ENCODE peak calls at places on chromosome 4, in seven cellular contexts. One of them, this sample, is unnamed.

GRCh38 chr4:184887947-184888346 is 62.2 kb upstream of the ACSL1 start:
- DNase-seq in HCT116: no peak
- DNase-seq in germinal center: no peak
- DNase-seq in activated CD4-positive, alpha-beta T cell treated with anti-CD3 and anti-CD28 coated beads for 24 hours: no peak
- DNase-seq in CD4-positive, alpha-beta memory T cell: no peak
- DNase-seq in psoas muscle: no peak
- DNase-seq in GM12892: no peak
- DNase-seq in this sample: no peak

GRCh38 chr4:95219109-95219508 is 329.7 kb downstream of the UNC5C start:
- DNase-seq in CD4-positive, alpha-beta memory T cell: no peak
- DNase-seq in activated CD4-positive, alpha-beta T cell treated with anti-CD3 and anti-CD28 coated beads for 24 hours: no peak
- DNase-seq in germinal center: no peak
- DNase-seq in psoas muscle: no peak
- DNase-seq in GM12892: no peak
- DNase-seq in HCT116: no peak
- DNase-seq in this sample: no peak

GRCh38 chr4:184450045-184450444 is 24.3 kb downstream of the IRF2 start:
- DNase-seq in CD4-positive, alpha-beta memory T cell: no peak
- DNase-seq in HCT116: no peak
- DNase-seq in activated CD4-positive, alpha-beta T cell treated with anti-CD3 and anti-CD28 coated beads for 24 hours: no peak
- DNase-seq in germinal center: no peak
- DNase-seq in psoas muscle: no peak
- DNase-seq in GM12892: no peak
- DNase-seq in this sample: peak; percentile 79

GRCh38 chr4:74054483-74055032 is 16.1 kb upstream of the CXCL3 start:
- DNase-seq in activated CD4-positive, alpha-beta T cell treated with anti-CD3 and anti-CD28 coated beads for 24 hours: no peak
- DNase-seq in HCT116: no peak
- DNase-seq in psoas muscle: no peak
- DNase-seq in CD4-positive, alpha-beta memory T cell: no peak
- DNase-seq in GM12892: no peak
- DNase-seq in germinal center: no peak
- DNase-seq in this sample: no peak

GRCh38 chr4:3292571-3293409 is at the start of gene RGS12:
- DNase-seq in HCT116: peak; percentile 26
- DNase-seq in GM12892: peak; percentile 94
- DNase-seq in germinal center: peak; percentile 97
- DNase-seq in CD4-positive, alpha-beta memory T cell: peak; percentile 77
- DNase-seq in activated CD4-positive, alpha-beta T cell treated with anti-CD3 and anti-CD28 coated beads for 24 hours: peak; percentile 88
- DNase-seq in psoas muscle: peak; percentile 98
- DNase-seq in this sample: peak; percentile 93

GRCh38 chr4:75727073-75727472 is 2.7 kb downstream of the USO1 start:
- DNase-seq in CD4-positive, alpha-beta memory T cell: no peak
- DNase-seq in psoas muscle: no peak
- DNase-seq in germinal center: no peak
- DNase-seq in activated CD4-positive, alpha-beta T cell treated with anti-CD3 and anti-CD28 coated beads for 24 hours: no peak
- DNase-seq in HCT116: no peak
- DNase-seq in GM12892: no peak
- DNase-seq in this sample: no peak

GRCh38 chr4:5009796-5010195 is 9.5 kb downstream of the CYTL1 start:
- DNase-seq in HCT116: no peak
- DNase-seq in GM12892: no peak
- DNase-seq in CD4-positive, alpha-beta memory T cell: no peak
- DNase-seq in psoas muscle: no peak
- DNase-seq in germinal center: no peak
- DNase-seq in activated CD4-positive, alpha-beta T cell treated with anti-CD3 and anti-CD28 coated beads for 24 hours: no peak
- DNase-seq in this sample: no peak

GRCh38 chr4:14345356-14345775 is 656.9 kb upstream of the CPEB2 start:
- DNase-seq in germinal center: no peak
- DNase-seq in psoas muscle: no peak
- DNase-seq in HCT116: no peak
- DNase-seq in GM12892: no peak
- DNase-seq in activated CD4-positive, alpha-beta T cell treated with anti-CD3 and anti-CD28 coated beads for 24 hours: no peak
- DNase-seq in CD4-positive, alpha-beta memory T cell: no peak
- DNase-seq in this sample: peak; percentile 71

GRCh38 chr4:158801066-158801465 is 32.2 kb downstream of the FNIP2 start:
- DNase-seq in activated CD4-positive, alpha-beta T cell treated with anti-CD3 and anti-CD28 coated beads for 24 hours: no peak
- DNase-seq in GM12892: no peak
- DNase-seq in germinal center: no peak
- DNase-seq in HCT116: no peak
- DNase-seq in CD4-positive, alpha-beta memory T cell: no peak
- DNase-seq in psoas muscle: no peak
- DNase-seq in this sample: no peak

GRCh38 chr4:81137894-81138293 is 77.1 kb downstream of the PRKG2 start:
- DNase-seq in CD4-positive, alpha-beta memory T cell: no peak
- DNase-seq in HCT116: no peak
- DNase-seq in germinal center: no peak
- DNase-seq in activated CD4-positive, alpha-beta T cell treated with anti-CD3 and anti-CD28 coated beads for 24 hours: no peak
- DNase-seq in GM12892: no peak
- DNase-seq in psoas muscle: no peak
- DNase-seq in this sample: no peak

This sample was measured in foreskin fibroblast.